ENCODE peak calls at places on chromosomes 13 and 19, in four cellular contexts. C, X, B and H are unnamed samples.

GRCh38 chr19:38318595-38319142 is 976 bp upstream of the KCNK6 start:
- DNase-seq in C (no peak), X (no peak), B (no peak), H (no peak)

GRCh38 chr19:39833464-39834286 is at the start of gene DYRK1B:
- DNase-seq in C (no peak), X (peak), B (peak), H (peak)

GRCh38 chr13:29527511-29527910 is 68.0 kb downstream of the SLC7A1 start:
- DNase-seq in C (no peak), X (no peak), B (no peak), H (no peak)

GRCh38 chr13:28574617-28575142 is 79.8 kb upstream of the FLT1 start:
- DNase-seq in C (peak), X (no peak), B (no peak), H (no peak)

GRCh38 chr13:23888658-23889597 is at the start of gene MIPEP:
- DNase-seq in C (peak), X (peak), B (peak), H (peak)

GRCh38 chr19:9140159-9140874 is at the start of gene ZNF317:
- DNase-seq in C (peak), X (peak), B (peak), H (peak)

GRCh38 chr13:50523307-50523706 is 320.2 kb downstream of the DLEU7 start:
- DNase-seq in C (no peak), X (no peak), B (no peak), H (no peak)

GRCh38 chr19:31338069-31338767 is 11.0 kb downstream of the TSHZ3 start:
- DNase-seq in C (no peak), X (peak), B (peak), H (peak)

GRCh38 chr13:97648171-97648880 is 214.4 kb downstream of the RAP2A start:
- DNase-seq in C (no peak), X (no peak), B (no peak), H (no peak)

GRCh38 chr19:21569497-21569870 is 64.1 kb downstream of the ZNF429 start:
- DNase-seq in C (no peak), X (no peak), B (no peak), H (no peak)

GRCh38 chr13:110706570-110707378 is 858 bp upstream of the CARS2 start:
- DNase-seq in C (no peak), X (no peak), B (no peak), H (no peak)

GRCh38 chr19:18719541-18719940 is 36.1 kb downstream of the CRTC1 start:
- DNase-seq in C (no peak), X (no peak), B (peak), H (no peak)

GRCh38 chr19:16153582-16154336 is 10.3 kb downstream of the HSH2D start:
- DNase-seq in C (peak), X (no peak), B (no peak), H (no peak)

GRCh38 chr19:48341006-48341405 is 15.7 kb downstream of the EMP3 start:
- DNase-seq in C (no peak), X (no peak), B (peak), H (no peak)

GRCh38 chr13:96636310-96636709 is 358.0 kb downstream of the OXGR1 start:
- DNase-seq in C (no peak), X (no peak), B (no peak), H (no peak)
- TF ChIP-seq JUND in C (no peak), X (no peak), B (no peak), H (no peak)

GRCh38 chr13:26600345-26600761 is 42.9 kb downstream of the WASF3 start:
- DNase-seq in C (no peak), X (no peak), B (no peak), H (no peak)
- TF ChIP-seq JUND in C (no peak), X (no peak), B (no peak), H (no peak)

DNA sequence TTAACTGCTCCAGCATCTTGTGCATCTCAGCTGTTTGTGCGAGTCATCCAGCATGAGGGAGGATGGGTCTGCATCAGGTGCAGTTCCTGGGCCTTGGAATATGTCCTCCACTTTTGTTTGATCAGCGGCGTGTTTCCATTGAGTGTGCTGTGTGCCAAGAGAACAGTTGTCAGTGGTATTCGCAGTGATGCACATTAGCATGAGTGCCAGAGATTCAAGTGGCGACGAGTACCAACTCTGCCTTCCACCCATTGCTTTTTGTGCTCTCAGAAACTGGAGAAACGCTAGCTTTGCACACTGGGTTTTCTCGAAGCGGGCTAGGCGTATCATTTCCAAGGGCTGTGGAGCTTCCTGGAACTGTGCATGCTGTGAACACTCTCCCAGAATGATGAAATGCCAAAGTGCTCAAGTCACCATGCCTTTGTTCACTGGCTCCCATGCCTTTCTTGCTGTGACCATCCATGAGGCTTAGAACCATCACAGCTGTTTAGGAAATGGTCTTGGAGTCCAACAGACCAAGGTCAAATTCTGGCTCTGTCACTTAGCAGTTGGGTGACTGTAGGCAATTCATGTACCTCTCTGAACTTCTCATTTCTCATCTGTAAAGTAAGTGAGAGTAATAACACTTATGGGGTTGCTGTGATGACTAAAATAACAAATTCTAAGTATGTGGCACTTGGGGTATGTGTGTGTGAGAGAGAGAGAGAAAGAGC is 18.4 kb downstream of the LRCH1 start:
- DNase-seq in C (no peak), X (no peak), B (no peak), H (no peak)
- TF ChIP-seq JUND in C (no peak), X (no peak), B (no peak), H (no peak)

GRCh38 chr13:72435251-72435650 is 292.2 kb downstream of the MZT1 start:
- DNase-seq in C (no peak), X (no peak), B (no peak), H (no peak)

GRCh38 chr13:72431981-72432617 is 295.3 kb downstream of the MZT1 start:
- DNase-seq in C (no peak), X (no peak), B (no peak), H (no peak)

DNA sequence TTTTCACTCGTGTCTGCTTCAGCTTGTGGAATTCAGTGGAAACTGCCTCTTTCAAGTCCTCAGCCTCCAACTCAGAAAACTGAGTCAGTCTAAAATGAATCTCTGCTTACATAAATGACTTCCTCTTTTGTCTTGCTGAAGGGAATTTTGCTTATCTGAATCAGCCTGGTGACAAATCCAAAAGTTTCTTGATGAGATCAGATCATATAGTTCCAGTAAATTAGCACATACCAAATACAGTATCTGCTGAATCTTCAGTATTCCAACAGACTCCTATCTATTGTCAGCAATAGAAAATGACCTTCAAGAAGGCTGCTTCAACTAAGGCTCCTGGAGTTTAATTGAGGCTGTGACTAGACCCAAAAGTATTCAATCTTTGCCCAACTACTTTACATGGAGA is 290.0 kb downstream of the MZT1 start:
- DNase-seq in C (no peak), X (no peak), B (no peak), H (no peak)
- TF ChIP-seq JUND in C (no peak), X (no peak), B (peak), H (no peak)